ENCODE peak calls at places on chromosomes 7 and 10, in eight cellular contexts. D is endothelial cell of umbilical vein; E is mammary epithelial cell; B is psoas muscle; U is SK-N-SH; Y is bronchial epithelial cell; H is CD8-positive, alpha-beta T cell; G is OCI-LY7. Q is an unnamed sample.
A peak's percentile ranks its signal among the peaks of the same experiment; 100 is the strongest.

GRCh38 chr7:93414574-93414973 is 159.9 kb downstream of the CALCR start:
- DNase-seq in D (no peak), E (no peak), B (no peak), U (no peak), Y (peak; percentile 92), H (no peak), G (no peak), Q (no peak)

GRCh38 chr10:23155166-23155565 is 36.9 kb upstream of the PTF1A start:
- DNase-seq in D (no peak), E (no peak), B (no peak), U (no peak), Y (peak; percentile 27), H (no peak), G (no peak), Q (no peak)

GRCh38 chr10:62545667-62546066 is 171.5 kb downstream of the ZNF365 start:
- DNase-seq in D (no peak), E (peak; percentile 11), B (peak; percentile 15), U (no peak), Y (no peak), H (no peak), G (no peak), Q (no peak)

GRCh38 chr7:69844264-69844868 is 246.1 kb downstream of the AUTS2 start:
- DNase-seq in D (no peak), E (no peak), B (no peak), U (no peak), Y (no peak), H (no peak), G (peak; percentile 37), Q (no peak)

GRCh38 chr10:114541081-114541833 is 116.8 kb downstream of the ABLIM1 start:
- DNase-seq in D (peak; percentile 53), E (peak; percentile 89), B (peak; percentile 70), U (no peak), Y (peak; percentile 88), H (peak; percentile 64), G (peak; percentile 24), Q (peak; percentile 78)

GRCh38 chr7:111459065-111459756 is 103.1 kb downstream of the IMMP2L start:
- DNase-seq in D (no peak), E (no peak), B (no peak), U (no peak), Y (no peak), H (no peak), G (no peak), Q (no peak)

GRCh38 chr7:23654508-23654907 is 25.5 kb upstream of the FAM221A start:
- DNase-seq in D (peak; percentile 35), E (no peak), B (no peak), U (peak; percentile 26), Y (peak; percentile 7), H (no peak), G (peak; percentile 23), Q (peak; percentile 73)

GRCh38 chr7:102095933-102096332 is 190.7 kb upstream of the SH2B2 start:
- DNase-seq in D (no peak), E (no peak), B (no peak), U (peak; percentile 53), Y (no peak), H (no peak), G (no peak), Q (no peak)

GRCh38 chr10:62850646-62851045 is 34.5 kb upstream of the EGR2 start:
- DNase-seq in D (no peak), E (no peak), B (no peak), U (no peak), Y (no peak), H (no peak), G (peak; percentile 8), Q (no peak)

GRCh38 chr10:22564060-22564459 is 150.3 kb downstream of the PIP4K2A start:
- DNase-seq in D (no peak), E (no peak), B (no peak), U (no peak), Y (no peak), H (no peak), G (no peak), Q (no peak)

GRCh38 chr7:4144801-4145470 is 537.2 kb upstream of the FOXK1 start:
- DNase-seq in D (peak; percentile 2), E (no peak), B (peak; percentile 49), U (peak; percentile 97), Y (no peak), H (no peak), G (no peak), Q (peak; percentile 58)

GRCh38 chr7:150738092-150739044 is 1.1 kb downstream of the GIMAP5 start:
- DNase-seq in D (peak; percentile 80), E (peak; percentile 90), B (no peak), U (no peak), Y (peak; percentile 92), H (no peak), G (no peak), Q (no peak)

GRCh38 chr10:17225823-17226222 is 2.2 kb upstream of the VIM start:
- DNase-seq in D (no peak), E (no peak), B (no peak), U (no peak), Y (no peak), H (no peak), G (no peak), Q (no peak)

GRCh38 chr10:97333601-97334369 is 744 bp downstream of the FRAT2 start:
- DNase-seq in D (peak; percentile 66), E (peak; percentile 52), B (peak; percentile 42), U (peak; percentile 75), Y (no peak), H (peak; percentile 7), G (peak; percentile 43), Q (peak; percentile 52)

GRCh38 chr7:77328669-77329068 is 87.5 kb downstream of the GSAP start:
- DNase-seq in D (peak; percentile 58), E (no peak), B (no peak), U (no peak), Y (no peak), H (no peak), G (no peak), Q (no peak)

GRCh38 chr10:63133787-63134557 is 844 bp downstream of the NRBF2 start:
- DNase-seq in D (peak; percentile 35), E (peak; percentile 40), B (no peak), U (no peak), Y (peak; percentile 58), H (no peak), G (peak; percentile 71), Q (no peak)

GRCh38 chr7:23349484-23350157 is 50.5 kb downstream of the MALSU1 start:
- DNase-seq in D (peak; percentile 88), E (peak; percentile 72), B (no peak), U (peak; percentile 32), Y (peak; percentile 79), H (no peak), G (no peak), Q (no peak)

GRCh38 chr7:148118371-148118770 is 472.2 kb upstream of the C7orf33 start:
- DNase-seq in D (no peak), E (no peak), B (no peak), U (no peak), Y (no peak), H (no peak), G (no peak), Q (no peak)

GRCh38 chr10:34814228-34815173 is 595 bp downstream of the PARD3 start:
- DNase-seq in D (peak; percentile 39), E (peak; percentile 30), B (peak; percentile 48), U (peak; percentile 91), Y (no peak), H (no peak), G (no peak), Q (peak; percentile 49)

GRCh38 chr7:107889992-107890391 is 991 bp upstream of the DLD start:
- DNase-seq in D (no peak), E (no peak), B (no peak), U (peak; percentile 72), Y (no peak), H (no peak), G (no peak), Q (no peak)
- H3K4me3 ChIP-seq in D (no peak overlapping the region), E (no peak overlapping the region), B (peak overlapping the region; percentile 82), U (no peak overlapping the region), Y (no peak overlapping the region), H (no peak overlapping the region), G (peak overlapping the region; percentile 82), Q (no peak overlapping the region)

GRCh38 chr10:14296081-14296709 is 34.5 kb downstream of the FRMD4A start:
- DNase-seq in D (peak; percentile 47), E (no peak), B (no peak), U (peak; percentile 12), Y (no peak), H (no peak), G (no peak), Q (no peak)

GRCh38 chr10:14306201-14306600 is 24.5 kb downstream of the FRMD4A start:
- DNase-seq in D (no peak), E (no peak), B (no peak), U (no peak), Y (no peak), H (no peak), G (no peak), Q (no peak)

GRCh38 chr10:14299516-14299915 is 31.2 kb downstream of the FRMD4A start:
- DNase-seq in D (no peak), E (no peak), B (no peak), U (no peak), Y (no peak), H (no peak), G (no peak), Q (no peak)

GRCh38 chr10:14304029-14304428 is 26.7 kb downstream of the FRMD4A start:
- DNase-seq in D (no peak), E (no peak), B (no peak), U (no peak), Y (no peak), H (no peak), G (no peak), Q (no peak)

GRCh38 chr10:14302035-14302434 is 28.7 kb downstream of the FRMD4A start:
- DNase-seq in D (peak; percentile 26), E (peak; percentile 7), B (no peak), U (no peak), Y (peak; percentile 18), H (no peak), G (peak; percentile 1), Q (no peak)
- TF ChIP-seq CTCF in D (peak; percentile 19), E (peak; percentile 48), B (no peak), U (peak; percentile 52), Y (peak; percentile 31), H (no peak), G (peak; percentile 66), Q (peak; percentile 15)

DNA sequence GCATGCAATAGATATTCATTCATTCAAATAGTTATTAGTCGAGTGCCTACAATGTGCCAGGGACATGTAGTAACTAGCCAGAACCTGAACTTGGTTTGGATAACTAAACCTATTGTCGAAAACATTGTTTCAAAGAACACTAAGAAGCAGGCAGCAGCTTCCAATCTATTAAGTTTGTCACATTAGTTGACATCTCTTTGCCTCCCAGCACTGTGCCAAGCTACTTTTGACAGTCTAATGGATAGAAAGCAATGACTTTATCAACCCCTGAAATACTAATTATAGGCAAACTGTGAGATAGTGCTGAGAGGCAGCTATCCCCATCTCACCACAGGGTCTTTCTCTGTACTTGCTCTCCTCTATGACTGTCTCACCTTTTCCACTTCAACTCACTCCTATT is 22.4 kb upstream of the RELN start:
- DNase-seq in D (no peak), E (no peak), B (no peak), U (no peak), Y (no peak), H (no peak), G (no peak), Q (no peak)
- H3K36me3 ChIP-seq in D (no peaks in the 10 kb centered on the region), E (no peaks in the 10 kb centered on the region), B (no peaks in the 10 kb centered on the region), U (no peaks in the 10 kb centered on the region), Y (no peaks in the 10 kb centered on the region), H (no peaks in the 10 kb centered on the region), G (no peaks in the 10 kb centered on the region), Q (no peaks in the 10 kb centered on the region)

DNA sequence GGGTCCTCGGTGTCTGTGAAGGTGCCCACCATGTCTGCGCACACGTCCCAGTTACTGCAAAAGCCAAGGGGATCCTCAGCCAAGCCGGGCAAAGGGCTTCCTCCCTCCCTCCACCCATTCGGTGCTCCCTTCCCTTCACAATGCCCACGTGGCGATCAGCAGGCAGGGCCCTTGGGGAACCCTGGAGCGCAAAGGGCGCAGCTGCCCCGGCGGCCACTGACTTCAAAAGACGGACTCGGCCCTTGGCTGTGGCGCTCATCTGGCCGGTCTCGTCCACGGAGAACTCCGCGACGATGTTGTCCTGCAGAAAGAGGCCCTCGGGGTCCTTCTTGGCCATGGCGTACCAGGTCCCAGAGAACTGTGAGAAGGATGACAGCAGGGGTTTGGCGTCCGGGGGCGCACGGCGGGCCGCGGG is 582 bp downstream of the RBP4 start:
- DNase-seq in D (no peak), E (no peak), B (peak; percentile 21), U (no peak), Y (no peak), H (no peak), G (no peak), Q (no peak)
- H3K4me3 ChIP-seq in D (no peak overlapping the region), E (no peak overlapping the region), B (peak overlapping the region; percentile 54), U (no peak overlapping the region), Y (no peak overlapping the region), H (no peak overlapping the region), G (no peak overlapping the region), Q (peak overlapping the region; percentile 45)

Q was measured in testis.